ENCODE peak calls at places on chromosomes 3 and 15, in five cellular contexts. O is mucosa of descending colon, X is brain microvascular endothelial cell, C is Panc1, P is choroid plexus epithelial cell. W is an unnamed sample.

GRCh38 chr3:88123526-88123925 is 26.2 kb upstream of the C3orf38 start:
- DNase-seq in X (no peak), C (no peak), P (no peak), O (no peak), W (no peak)

GRCh38 chr3:126034481-126035361 is 49.2 kb downstream of the SLC41A3 start:
- DNase-seq in O (no peak), P (peak), C (no peak), X (no peak), W (no peak)

GRCh38 chr3:186067360-186068242 is 41.3 kb downstream of the ETV5 start:
- DNase-seq in X (no peak), P (no peak), C (no peak), O (no peak), W (no peak)

GRCh38 chr15:75706682-75706954 is 6.0 kb downstream of the CSPG4 start:
- DNase-seq in C (no peak), O (no peak), X (peak), P (no peak), W (no peak)

GRCh38 chr3:136366289-136366688 is 116.1 kb downstream of the PCCB start:
- DNase-seq in P (peak), X (no peak), O (no peak), C (no peak), W (peak)

GRCh38 chr3:136146981-136147729 is 49.0 kb downstream of the MSL2 start:
- DNase-seq in O (no peak), X (no peak), C (no peak), P (no peak), W (no peak)

GRCh38 chr15:93948728-93949127 is 282.6 kb upstream of the MCTP2 start:
- DNase-seq in X (no peak), C (no peak), O (no peak), P (no peak), W (no peak)

GRCh38 chr15:33837294-33837693 is 131.0 kb upstream of the CHRM5 start:
- DNase-seq in P (no peak), X (no peak), O (no peak), C (no peak), W (no peak)

GRCh38 chr15:99265541-99266070 is 14.3 kb downstream of the LRRC28 start:
- DNase-seq in O (no peak), C (no peak), X (no peak), P (no peak), W (no peak)

GRCh38 chr15:28103831-28104230 is 4.7 kb upstream of the OCA2 start:
- DNase-seq in C (no peak), P (no peak), X (no peak), O (no peak), W (no peak)

GRCh38 chr3:51953445-51953844 is 1.7 kb upstream of the GPR62 start:
- DNase-seq in C (no peak), O (no peak), P (peak), X (peak), W (peak)

GRCh38 chr3:142628806-142629205 is 32.6 kb downstream of the PLS1 start:
- DNase-seq in O (no peak), X (no peak), C (no peak), P (no peak), W (no peak)

GRCh38 chr3:13078158-13078905 is 5.1 kb upstream of the IQSEC1 start:
- DNase-seq in X (no peak), P (no peak), O (no peak), C (no peak), W (no peak)

GRCh38 chr3:52277972-52278509 is 408 bp downstream of the WDR82 start:
- DNase-seq in X (peak), O (peak), C (no peak), P (peak), W (no peak)

GRCh38 chr3:122497425-122497824 is 17.3 kb downstream of the KPNA1 start:
- DNase-seq in X (peak), P (peak), O (no peak), C (peak), W (peak)

GRCh38 chr3:47283596-47284364 is 1.0 kb downstream of the KLHL18 start:
- DNase-seq in C (no peak), X (no peak), O (peak), P (peak), W (no peak)

GRCh38 chr3:47283193-47283537 is 421 bp downstream of the KLHL18 start:
- DNase-seq in O (peak), X (no peak), C (no peak), P (no peak), W (no peak)

GRCh38 chr3:47280519-47280918 is 2.1 kb downstream of the KIF9 start:
- DNase-seq in O (no peak), P (no peak), X (no peak), C (no peak), W (no peak)

GRCh38 chr3:47282424-47283192 is at the start of the genes KIF9 and KLHL18:
- DNase-seq in C (peak), O (peak), X (peak), P (peak), W (peak)
- TF ChIP-seq CTCF in C (no peak), O (no peak), X (no peak), P (no peak), W (no peak)

DNA sequence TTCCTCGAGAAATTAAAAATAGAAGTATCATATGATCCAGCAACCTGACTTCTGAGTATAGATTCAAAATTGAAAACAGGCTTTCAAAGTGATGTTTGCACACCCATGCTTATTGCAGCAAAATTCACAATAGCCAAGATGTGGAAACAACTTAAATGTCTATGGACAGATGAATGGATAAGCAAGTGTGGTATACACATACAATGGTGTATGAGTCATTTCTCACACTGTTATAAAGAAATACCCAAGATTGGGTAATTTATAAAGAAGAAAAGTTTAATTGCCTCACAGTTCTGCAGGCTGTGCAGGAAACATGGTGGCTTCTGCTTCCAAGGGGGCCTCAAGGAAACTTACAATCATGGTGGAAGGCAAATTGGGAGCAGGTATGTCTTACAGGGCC is 100.8 kb downstream of the KLF13 start:
- DNase-seq in X (no peak), O (no peak), P (peak), C (no peak), W (no peak)
- H3K4me3 ChIP-seq in X (no peak), O (no peak), P (no peak), C (no peak), W (no peak)

DNA sequence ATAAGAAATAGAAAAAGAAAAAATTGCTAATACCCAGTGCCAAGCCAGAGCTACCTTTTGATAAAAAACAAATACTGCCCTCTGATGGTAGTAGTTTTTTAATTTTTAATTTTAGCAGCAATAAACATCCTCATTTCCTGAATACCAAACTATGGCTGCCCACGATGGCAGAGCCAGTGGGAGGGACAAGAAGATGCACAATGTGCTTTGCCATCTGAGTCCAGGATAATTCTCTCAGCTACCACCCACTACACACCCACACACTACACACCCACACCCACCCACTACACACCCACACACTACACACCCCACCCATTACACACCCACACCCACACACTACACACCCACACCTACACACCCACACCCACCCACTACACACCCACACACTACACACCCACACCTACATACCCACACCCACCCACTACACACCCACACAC is 17.8 kb downstream of the CEP19 start:
- DNase-seq in P (peak), C (no peak), X (no peak), O (no peak), W (no peak)
- TF ChIP-seq CTCF in P (peak), C (no peak), X (peak), O (no peak), W (no peak)

DNA sequence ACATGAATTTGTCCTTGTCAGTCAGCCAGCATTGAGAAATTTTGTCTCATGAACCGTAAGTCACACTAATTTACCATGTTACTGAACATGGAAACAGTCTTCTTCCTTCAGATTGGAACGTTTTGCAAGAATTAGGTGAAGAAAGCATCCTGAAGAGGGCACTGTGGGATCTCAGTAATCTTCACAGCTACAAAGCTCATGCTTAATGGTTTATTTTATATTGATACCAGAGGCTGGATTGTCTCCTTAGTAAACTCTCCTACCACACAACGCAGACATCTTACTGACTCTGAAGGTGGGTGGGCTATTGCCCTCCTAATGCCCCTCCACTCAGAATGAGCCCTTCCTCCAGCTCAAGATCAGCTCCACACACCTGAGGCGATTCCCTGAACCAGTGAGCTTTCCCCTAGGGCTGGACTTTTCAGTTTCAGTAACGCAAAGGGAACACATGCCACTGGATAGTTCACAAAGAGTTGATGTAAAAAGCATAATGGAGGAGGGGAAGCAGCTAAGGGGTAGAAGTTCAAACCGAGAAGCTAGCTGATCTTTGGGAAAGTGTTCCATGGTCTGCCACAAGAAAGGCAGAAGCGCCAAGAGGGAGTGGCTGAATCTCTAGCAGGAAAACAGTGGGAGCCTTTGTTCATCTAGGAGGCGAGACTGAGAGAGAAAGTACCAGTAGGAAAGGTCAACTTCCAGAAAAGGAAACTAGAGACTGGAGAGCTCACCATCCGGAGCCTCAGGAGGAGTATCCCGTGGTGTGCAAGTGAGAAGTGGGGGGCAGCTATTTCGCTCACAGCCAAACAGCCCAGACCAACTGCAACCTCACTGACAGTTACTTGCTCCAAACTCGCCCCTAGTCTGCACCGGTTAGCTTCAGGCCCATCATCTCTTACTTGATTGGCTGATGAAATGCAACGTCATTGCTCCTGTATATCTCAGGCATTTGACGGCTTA is at the start of gene SLC9C1:
- DNase-seq in P (peak), C (peak), O (no peak), X (peak), W (no peak)
- H3K4me3 ChIP-seq in P (peak), C (peak), O (no peak), X (peak), W (peak)

W was measured in AG04449.